ENCODE peak calls at places on chromosomes 4 and X, in nine cellular contexts. W is neural crest cell, K is tibial nerve, Y is pancreas, H is HCT116, N is spleen, F is cardiac fibroblast, D is psoas muscle, S is glutamatergic neuron. R is an unnamed sample.

GRCh38 chr4:31054295-31054694 is 334.1 kb downstream of the PCDH7 start:
- DNase-seq in D (no peak), Y (no peak), K (no peak), H (no peak), W (no peak), F (no peak), N (no peak), S (no peak), R (no peak)

GRCh38 chr4:188534917-188535316 is 395.7 kb downstream of the TRIML1 start:
- DNase-seq in F (no peak), Y (peak; percentile 54), K (no peak), D (no peak), N (no peak), W (no peak), H (no peak), S (no peak), R (no peak)

GRCh38 chrX:68917799-68918198 is 89.0 kb downstream of the EFNB1 start:
- DNase-seq in N (no peak), K (no peak), H (no peak), D (no peak), S (no peak), Y (no peak), W (no peak), F (no peak), R (no peak)

GRCh38 chr4:82076809-82077208 is 297.0 kb downstream of the HNRNPD start:
- DNase-seq in W (no peak), N (no peak), K (no peak), S (no peak), Y (no peak), H (no peak), F (no peak), D (no peak), R (no peak)

GRCh38 chr4:89939994-89940393 is 45.3 kb downstream of the MMRN1 start:
- DNase-seq in Y (no peak), K (no peak), W (no peak), N (no peak), S (no peak), F (peak; percentile 31), H (no peak), D (no peak), R (no peak)

GRCh38 chrX:135975421-135975820 is 1.6 kb upstream of the MMGT1 start:
- DNase-seq in K (no peak), F (no peak), W (no peak), D (no peak), Y (no peak), H (no peak), S (no peak), N (no peak), R (no peak)

GRCh38 chrX:68708503-68709290 is 61.2 kb downstream of the STARD8 start:
- DNase-seq in H (no peak), W (no peak), N (peak; percentile 51), D (no peak), F (no peak), Y (no peak), S (no peak), K (no peak), R (no peak)

GRCh38 chrX:1400049-1400448 is 8.1 kb upstream of the SLC25A6 start:
- DNase-seq in S (no peak), N (peak; percentile 47), H (no peak), Y (no peak), W (no peak), K (no peak), D (no peak), F (no peak), R (no peak)

GRCh38 chrX:46979340-46979739 is 67.1 kb downstream of the JADE3 start:
- DNase-seq in S (no peak), N (no peak), K (no peak), W (no peak), H (peak; percentile 13), D (no peak), F (peak; percentile 65), Y (no peak), R (no peak)

GRCh38 chr4:56506110-56506705 is 617 bp downstream of the ARL9 start:
- DNase-seq in K (no peak), S (no peak), H (no peak), Y (no peak), N (no peak), F (peak; percentile 25), W (no peak), D (no peak), R (peak; percentile 18)

GRCh38 chrX:39174761-39175417 is 373.6 kb downstream of the MID1IP1 start:
- DNase-seq in F (peak; percentile 2), D (no peak), H (no peak), W (no peak), K (no peak), N (no peak), S (no peak), Y (peak; percentile 30), R (no peak)

GRCh38 chr4:138158746-138159297 is 83.3 kb downstream of the SLC7A11 start:
- DNase-seq in K (no peak), S (no peak), H (no peak), Y (no peak), D (no peak), N (no peak), F (peak; percentile 53), W (no peak), R (no peak)

GRCh38 chr4:98203406-98204235 is 57.6 kb upstream of the RAP1GDS1 start:
- DNase-seq in H (no peak), N (no peak), F (no peak), S (no peak), D (no peak), W (no peak), Y (no peak), K (no peak), R (no peak)

GRCh38 chr4:181536196-181536746 is 706.9 kb upstream of the TENM3 start:
- DNase-seq in W (no peak), D (no peak), F (no peak), K (no peak), S (no peak), Y (no peak), N (no peak), H (no peak), R (no peak)

GRCh38 chr4:122833999-122834398 is 7.4 kb downstream of the FGF2 start:
- DNase-seq in W (no peak), Y (no peak), K (no peak), H (no peak), F (no peak), D (no peak), N (no peak), S (no peak), R (no peak)

GRCh38 chr4:152485726-152486276 is 50.1 kb downstream of the FBXW7 start:
- DNase-seq in S (no peak), D (no peak), H (no peak), K (no peak), Y (no peak), W (no peak), F (peak; percentile 85), N (no peak), R (no peak)

GRCh38 chr4:80270321-80270720 is 3.9 kb downstream of the FGF5 start:
- DNase-seq in D (no peak), K (no peak), F (no peak), N (no peak), S (no peak), H (no peak), W (no peak), Y (no peak), R (no peak)

GRCh38 chrX:137342969-137343368 is 223.0 kb upstream of the ZIC3 start:
- DNase-seq in W (no peak), S (no peak), N (no peak), K (no peak), H (no peak), Y (no peak), D (no peak), F (no peak), R (no peak)

GRCh38 chr4:4427478-4427870 is 40.6 kb downstream of the NSG1 start:
- DNase-seq in Y (no peak), F (no peak), K (no peak), W (no peak), S (no peak), D (no peak), N (no peak), H (peak; percentile 47), R (no peak)

GRCh38 chrX:39821709-39822095 is 276.1 kb downstream of the BCOR start:
- DNase-seq in D (no peak), N (no peak), K (no peak), F (no peak), Y (no peak), S (no peak), H (no peak), W (no peak), R (no peak)

GRCh38 chr4:159444668-159445067 is 341.8 kb downstream of the RAPGEF2 start:
- DNase-seq in F (peak; percentile 20), H (no peak), S (no peak), D (no peak), Y (no peak), N (no peak), K (no peak), W (no peak), R (no peak)
- TF ChIP-seq CTCF in F (peak; percentile 17), H (peak; percentile 17), S (no peak), D (no peak), Y (no peak), N (no peak), K (no peak), W (peak; percentile 17), R (no peak)

DNA sequence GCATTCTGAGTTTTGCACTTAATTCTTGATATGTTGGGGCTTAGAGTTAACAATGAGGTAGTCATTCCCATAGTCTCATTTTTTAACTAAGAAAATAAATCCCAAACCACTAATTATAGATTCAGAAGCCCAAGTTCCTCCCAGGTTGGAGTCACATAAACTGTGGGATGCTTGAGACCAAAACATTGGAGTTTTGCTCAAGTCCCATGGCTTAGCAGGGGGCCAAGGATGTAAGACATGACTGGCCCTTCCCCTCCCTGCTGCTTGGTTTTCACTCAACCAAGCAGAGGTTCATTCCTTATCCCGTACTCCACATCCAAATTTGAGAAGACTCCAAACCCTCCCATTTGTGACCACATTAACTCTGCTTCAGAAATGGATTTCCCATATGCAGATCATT is 101.3 kb downstream of the LIMCH1 start:
- DNase-seq in K (no peak), H (no peak), F (no peak), Y (no peak), D (no peak), S (no peak), N (no peak), W (no peak), R (no peak)
- TF ChIP-seq CTCF in K (no peak), H (no peak), F (no peak), Y (no peak), D (no peak), S (no peak), N (no peak), W (no peak), R (no peak)

GRCh38 chrX:132958086-132958703 is at the start of gene HS6ST2:
- DNase-seq in Y (peak; percentile 2), W (peak; percentile 39), N (no peak), S (peak; percentile 29), K (no peak), H (peak; percentile 21), D (peak; percentile 18), F (no peak), R (peak; percentile 71)
- TF ChIP-seq CTCF in Y (no peak), W (peak; percentile 48), N (no peak), S (no peak), K (no peak), H (no peak), D (no peak), F (no peak), R (no peak)

DNA sequence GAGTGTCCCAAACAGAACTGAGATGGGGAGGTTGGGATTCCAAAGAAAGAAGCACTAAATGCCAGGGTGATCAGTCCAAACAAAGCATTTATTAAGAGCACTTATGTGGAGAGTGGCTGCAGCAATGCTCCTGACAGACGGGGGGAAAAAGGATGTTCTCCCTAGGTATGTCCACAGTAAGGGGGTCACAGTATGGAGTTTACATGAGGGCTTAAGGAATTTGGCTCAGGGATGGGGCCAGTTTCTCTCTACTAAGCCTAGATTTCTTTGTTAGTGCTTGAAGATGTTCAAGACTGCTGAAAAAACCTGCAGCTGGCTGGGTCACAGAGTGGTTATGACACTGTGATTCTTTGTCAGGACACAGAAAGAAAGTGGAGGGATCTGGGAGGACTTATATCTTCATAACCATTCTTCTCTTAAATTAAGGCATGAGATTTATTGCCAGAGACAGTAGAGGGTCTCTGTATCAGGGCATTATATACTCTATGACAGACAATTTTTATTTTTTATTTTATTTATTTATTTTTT is 1468.0 kb downstream of the C4orf33 start:
- DNase-seq in Y (no peak), S (no peak), K (no peak), D (no peak), H (no peak), W (no peak), N (no peak), F (no peak), R (no peak)
- TF ChIP-seq CTCF in Y (no peak), S (no peak), K (no peak), D (no peak), H (no peak), W (no peak), N (no peak), F (no peak), R (no peak)